ENCODE peak calls at places on chromosomes 2 and 18, in four cellular contexts. Z is kidney; L is HCT116; N is activated naive CD8-positive, alpha-beta T cell treated with anti-CD3 and anti-CD28 coated beads, Interleukin-2, amount 50 U/mL, for 24 hours. M is an unnamed sample.

GRCh38 chr2:200385063-200385635 is 78.7 kb downstream of the SPATS2L start:
- DNase-seq in Z (no peak), L (no peak), N (no peak), M (no peak)

GRCh38 chr2:9770308-9771100 is 72.8 kb upstream of the TAF1B start:
- DNase-seq in N (peak; percentile 42), L (peak; percentile 42), Z (no peak), M (no peak)

GRCh38 chr2:230326453-230327417 is at the start of gene SP140L:
- DNase-seq in Z (peak; percentile 92), N (peak; percentile 79), L (peak; percentile 49), M (peak; percentile 71)

GRCh38 chr2:169203952-169204351 is 134.6 kb downstream of the DHRS9 start:
- DNase-seq in Z (no peak), L (no peak), N (no peak), M (no peak)

GRCh38 chr2:35347561-35347960 is 1008.0 kb upstream of the CRIM1 start:
- DNase-seq in Z (no peak), N (no peak), L (no peak), M (no peak)

GRCh38 chr2:173028141-173028540 is 47.5 kb upstream of the MAP3K20 start:
- DNase-seq in N (no peak), L (no peak), Z (no peak), M (no peak)

GRCh38 chr2:111121028-111121872 is 536 bp downstream of the BCL2L11 start:
- DNase-seq in L (no peak), Z (peak; percentile 89), N (peak; percentile 57), M (peak; percentile 15)

GRCh38 chr2:3807853-3808252 is 104.5 kb downstream of the DCDC2C start:
- DNase-seq in N (no peak), Z (no peak), L (no peak), M (no peak)

GRCh38 chr2:118197011-118197695 is 108.9 kb downstream of the INSIG2 start:
- DNase-seq in L (no peak), Z (no peak), N (no peak), M (no peak)

GRCh38 chr2:109473006-109473380 is 140.8 kb downstream of the SEPTIN10 start:
- DNase-seq in N (no peak), Z (no peak), L (no peak), M (no peak)

GRCh38 chr2:237833546-237833945 is 25.9 kb upstream of the RAMP1 start:
- DNase-seq in N (no peak), L (no peak), Z (no peak), M (no peak)

GRCh38 chr2:169072163-169072925 is 3.0 kb downstream of the DHRS9 start:
- DNase-seq in Z (no peak), L (no peak), N (no peak), M (no peak)

GRCh38 chr18:10726198-10727068 is 200.6 kb downstream of the NAPG start:
- DNase-seq in N (no peak), Z (peak; percentile 76), L (no peak), M (no peak)

GRCh38 chr2:64474200-64474630 is 20.3 kb downstream of the LGALSL start:
- DNase-seq in N (no peak), Z (no peak), L (no peak), M (no peak)

GRCh38 chr2:179817181-179817841 is 44.1 kb downstream of the ZNF385B start:
- DNase-seq in N (no peak), Z (no peak), L (peak; percentile 13), M (no peak)

GRCh38 chr2:163697846-163698637 is 37.8 kb downstream of the FIGN start:
- DNase-seq in Z (no peak), L (no peak), N (no peak), M (no peak)

GRCh38 chr2:118738524-118739308 is 108.7 kb downstream of the EN1 start:
- DNase-seq in N (no peak), Z (no peak), L (peak; percentile 71), M (no peak)

GRCh38 chr2:234550056-234550455 is 53.2 kb upstream of the ARL4C start:
- DNase-seq in N (no peak), Z (no peak), L (no peak), M (no peak)

GRCh38 chr2:240301256-240301795 is 134.1 kb upstream of the GPC1 start:
- DNase-seq in N (no peak), Z (no peak), L (no peak), M (no peak)

GRCh38 chr18:71336811-71337210 is 1048.0 kb downstream of the SOCS6 start:
- DNase-seq in N (no peak), Z (no peak), L (no peak), M (no peak)

GRCh38 chr18:35311506-35311905 is 21.5 kb upstream of the ZSCAN30 start:
- DNase-seq in L (no peak), Z (no peak), N (no peak), M (no peak)

GRCh38 chr2:200483729-200484198 is 26.1 kb downstream of the KCTD18 start:
- DNase-seq in Z (no peak), N (peak; percentile 17), L (peak; percentile 27), M (no peak)

GRCh38 chr2:30197570-30197969 is 33.8 kb upstream of the LBH start:
- DNase-seq in L (no peak), Z (no peak), N (peak; percentile 14), M (no peak)

GRCh38 chr2:115384399-115384798 is 942.0 kb downstream of the DPP10 start:
- DNase-seq in N (no peak), L (no peak), Z (no peak), M (no peak)

GRCh38 chr2:210475726-210476125 is 833 bp downstream of the LANCL1 start:
- DNase-seq in Z (no peak), L (no peak), N (no peak), M (no peak)